ENCODE peak calls at places on chromosomes 5 and 9, in six cellular contexts. K is uterus, C is lower lobe of right lung, I is SJSA1, P is HS-5, U is ACHN. Y is an unnamed sample.

GRCh38 chr5:43038523-43038989 is 1.6 kb downstream of the ANXA2R start:
- DNase-seq in U (no peak), K (no peak), C (no peak), P (no peak), I (no peak), Y (no peak)

GRCh38 chr5:89421035-89421434 is 538.1 kb upstream of the MEF2C start:
- DNase-seq in I (no peak), C (no peak), U (peak; percentile 1), P (no peak), K (no peak), Y (no peak)

GRCh38 chr5:172188893-172189692 is 1.1 kb upstream of the STK10 start:
- DNase-seq in C (no peak), P (peak; percentile 6), U (no peak), K (no peak), I (no peak), Y (no peak)

GRCh38 chr5:88761269-88761880 is 121.6 kb downstream of the MEF2C start:
- DNase-seq in K (no peak), P (no peak), C (no peak), I (no peak), U (no peak), Y (no peak)

GRCh38 chr5:153802419-153802818 is 236.3 kb downstream of the FAM114A2 start:
- DNase-seq in C (no peak), K (no peak), I (no peak), P (no peak), U (no peak), Y (no peak)

GRCh38 chr5:127854520-127854919 is 151.3 kb downstream of the CCDC192 start:
- DNase-seq in C (no peak), K (no peak), P (no peak), I (no peak), U (no peak), Y (no peak)

GRCh38 chr9:83304686-83305085 is 233.5 kb downstream of the FRMD3 start:
- DNase-seq in K (peak; percentile 83), C (peak; percentile 51), U (no peak), P (peak; percentile 20), I (no peak), Y (peak; percentile 96)

GRCh38 chr9:136189394-136190236 is 15.3 kb downstream of the LHX3 start:
- DNase-seq in I (no peak), U (no peak), P (no peak), K (no peak), C (no peak), Y (no peak)

GRCh38 chr5:39379683-39380082 is 15.4 kb upstream of the C9 start:
- DNase-seq in K (no peak), U (no peak), P (no peak), C (no peak), I (no peak), Y (no peak)

GRCh38 chr9:33288828-33289483 is 1.4 kb upstream of the NFX1 start:
- DNase-seq in P (no peak), I (no peak), C (no peak), K (peak; percentile 28), U (no peak), Y (no peak)

GRCh38 chr9:14212116-14212515 is 101.8 kb downstream of the NFIB start:
- DNase-seq in C (no peak), K (no peak), P (no peak), U (peak; percentile 52), I (no peak), Y (no peak)

GRCh38 chr5:132868754-132869153 is 2.3 kb downstream of the UQCRQ start:
- DNase-seq in I (no peak), U (no peak), K (no peak), C (no peak), P (no peak), Y (no peak)

GRCh38 chr9:81622471-81623245 is 66.7 kb downstream of the TLE1 start:
- DNase-seq in C (no peak), K (no peak), I (no peak), U (no peak), P (no peak), Y (no peak)

GRCh38 chr5:171299851-171300250 is 9.2 kb upstream of the TLX3 start:
- DNase-seq in P (no peak), U (no peak), K (no peak), I (no peak), C (no peak), Y (no peak)

GRCh38 chr5:13643734-13644133 is 300.8 kb downstream of the DNAH5 start:
- DNase-seq in C (no peak), U (no peak), K (no peak), I (no peak), P (no peak), Y (no peak)

GRCh38 chr5:136890431-136891148 is 525.2 kb upstream of the TRPC7 start:
- DNase-seq in U (no peak), C (no peak), I (no peak), P (no peak), K (no peak), Y (no peak)

GRCh38 chr5:173394701-173395100 is 66.5 kb upstream of the STC2 start:
- DNase-seq in P (no peak), U (no peak), I (no peak), K (no peak), C (no peak), Y (no peak)

GRCh38 chr9:38092200-38092524 is 23.1 kb upstream of the SHB start:
- DNase-seq in U (no peak), P (no peak), K (no peak), C (no peak), I (no peak), Y (no peak)

GRCh38 chr9:86985132-86985531 is 37.8 kb upstream of the GAS1 start:
- DNase-seq in U (no peak), P (no peak), I (no peak), C (no peak), K (no peak), Y (no peak)

GRCh38 chr5:132054031-132054696 is 6.3 kb upstream of the IL3 start:
- DNase-seq in U (no peak), K (no peak), I (peak; percentile 42), P (no peak), C (no peak), Y (no peak)

GRCh38 chr9:94082553-94082952 is 1.7 kb upstream of the PTPDC1 start:
- DNase-seq in I (no peak), C (no peak), P (no peak), K (no peak), U (no peak), Y (no peak)

GRCh38 chr5:142322747-142323479 is 1.9 kb downstream of the SPRY4 start:
- DNase-seq in I (no peak), C (no peak), U (no peak), P (no peak), K (peak; percentile 39), Y (peak; percentile 59)

GRCh38 chr5:172096184-172096941 is 89.9 kb upstream of the FBXW11 start:
- DNase-seq in C (no peak), P (no peak), K (no peak), I (no peak), U (no peak), Y (no peak)

GRCh38 chr9:133677126-133678010 is 41.2 kb downstream of the DBH start:
- DNase-seq in I (no peak), U (no peak), C (peak; percentile 20), K (no peak), P (no peak), Y (no peak)

GRCh38 chr9:35790385-35791291 is 753 bp upstream of the NPR2 start:
- DNase-seq in C (peak; percentile 63), K (peak; percentile 86), U (peak; percentile 71), P (no peak), I (peak; percentile 74), Y (peak; percentile 43)

GRCh38 chr9:113360242-113360842 is 11.0 kb downstream of the BSPRY start:
- DNase-seq in U (no peak), I (no peak), K (no peak), C (no peak), P (no peak), Y (no peak)

GRCh38 chr9:19410594-19410993 is 1.8 kb downstream of the ACER2 start:
- DNase-seq in K (no peak), U (no peak), P (no peak), C (no peak), I (no peak), Y (no peak)